ENCODE peak calls at places on chromosome 15, in nine cellular contexts. G is NCI-H1417, O is neural crest cell, M is BJ, E is AG09319, K is germinal center, A is posterior vena cava, T is NCI-H2081, V is SK-MEL-5. Z is an unnamed sample.

GRCh38 chr15:32659340-32659831 is 17.9 kb downstream of the SCG5 start:
- DNase-seq in G (peak), O (no peak), V (no peak), M (no peak), K (no peak), A (peak), T (peak), E (no peak), Z (peak)

GRCh38 chr15:44340410-44340809 is 51.9 kb downstream of the GOLM2 start:
- DNase-seq in T (no peak), M (peak), G (no peak), K (no peak), O (no peak), A (no peak), V (no peak), E (peak), Z (peak)

GRCh38 chr15:42584031-42584765 is 8.8 kb downstream of the STARD9 start:
- DNase-seq in K (no peak), G (no peak), M (no peak), T (no peak), E (no peak), V (peak), A (no peak), O (no peak), Z (no peak)

GRCh38 chr15:68644088-68644904 is 65.5 kb downstream of the CORO2B start:
- DNase-seq in O (no peak), A (peak), V (no peak), G (no peak), K (no peak), T (no peak), M (peak), E (peak), Z (peak)

GRCh38 chr15:28116521-28117488 is 17.7 kb upstream of the OCA2 start:
- DNase-seq in K (no peak), E (no peak), M (no peak), O (no peak), V (no peak), A (peak), G (no peak), T (no peak), Z (no peak)

GRCh38 chr15:101013769-101014223 is 94.6 kb downstream of the LRRK1 start:
- DNase-seq in K (no peak), A (peak), E (no peak), T (no peak), M (no peak), O (no peak), V (no peak), G (peak), Z (no peak)

GRCh38 chr15:56832125-56832524 is 86.3 kb upstream of the TCF12 start:
- DNase-seq in A (no peak), K (no peak), E (no peak), M (no peak), V (no peak), G (no peak), O (no peak), T (no peak), Z (no peak)

GRCh38 chr15:68637755-68638405 is 59.1 kb downstream of the CORO2B start:
- DNase-seq in A (peak), E (peak), O (no peak), G (peak), V (no peak), T (peak), K (no peak), M (no peak), Z (no peak)

GRCh38 chr15:101583284-101583683 is 68.9 kb downstream of the TM2D3 start:
- DNase-seq in K (no peak), A (no peak), M (no peak), V (no peak), T (no peak), E (no peak), O (no peak), G (no peak), Z (no peak)

GRCh38 chr15:67461735-67462134 is 59.2 kb upstream of the C15orf61 start:
- DNase-seq in K (no peak), T (no peak), V (no peak), O (no peak), A (no peak), G (no peak), M (no peak), E (no peak), Z (no peak)

GRCh38 chr15:89633585-89633984 is 21.7 kb downstream of the KIF7 start:
- DNase-seq in M (no peak), O (no peak), E (no peak), A (peak), K (no peak), G (no peak), T (no peak), V (no peak), Z (no peak)

GRCh38 chr15:52657338-52657737 is 21.9 kb downstream of the ATOSA start:
- DNase-seq in G (no peak), M (peak), E (no peak), A (no peak), K (no peak), T (no peak), V (no peak), O (no peak), Z (peak)

GRCh38 chr15:49145651-49146609 is 9.5 kb downstream of the COPS2 start:
- DNase-seq in G (peak), E (peak), A (no peak), K (peak), V (peak), T (peak), O (peak), M (no peak), Z (no peak)

GRCh38 chr15:64678126-64678819 is 97.1 kb downstream of the RBPMS2 start:
- DNase-seq in T (no peak), K (no peak), M (no peak), G (no peak), O (no peak), V (no peak), E (no peak), A (no peak), Z (no peak)

GRCh38 chr15:68186671-68187397 is 18.3 kb downstream of the CALML4 start:
- DNase-seq in A (no peak), E (no peak), K (no peak), G (no peak), T (peak), M (peak), O (no peak), V (no peak), Z (peak)

GRCh38 chr15:81068516-81068915 is 65.6 kb upstream of the CFAP161 start:
- DNase-seq in A (no peak), V (no peak), E (no peak), M (no peak), T (no peak), O (no peak), K (no peak), G (no peak), Z (no peak)

GRCh38 chr15:40330368-40330836 is 6.9 kb downstream of the INAFM2 start:
- DNase-seq in E (no peak), O (no peak), V (no peak), G (peak), K (no peak), T (no peak), M (no peak), A (peak), Z (no peak)

GRCh38 chr15:29888651-29889050 is 66.4 kb upstream of the TJP1 start:
- DNase-seq in E (no peak), T (no peak), A (no peak), G (no peak), K (no peak), V (no peak), M (no peak), O (no peak), Z (no peak)

GRCh38 chr15:73897441-73898261 is 24.3 kb downstream of the TBC1D21 start:
- DNase-seq in V (peak), K (peak), A (no peak), O (peak), T (peak), M (peak), G (no peak), E (peak), Z (peak)

GRCh38 chr15:81317642-81318017 is 6.3 kb downstream of the STARD5 start:
- DNase-seq in M (no peak), T (no peak), G (no peak), K (no peak), V (no peak), A (no peak), O (no peak), E (no peak), Z (no peak)

GRCh38 chr15:40342421-40343313 is 1.9 kb upstream of the CCDC9B start:
- DNase-seq in V (no peak), T (no peak), E (no peak), O (no peak), M (no peak), A (no peak), G (no peak), K (no peak), Z (no peak)

GRCh38 chr15:98121957-98122356 is 161.5 kb downstream of the ARRDC4 start:
- DNase-seq in G (no peak), E (no peak), V (no peak), T (no peak), O (no peak), M (no peak), A (no peak), K (no peak), Z (no peak)

GRCh38 chr15:44033894-44034293 is 161.2 kb downstream of the FRMD5 start:
- DNase-seq in G (no peak), T (no peak), A (no peak), V (peak), M (no peak), O (no peak), E (no peak), K (no peak), Z (no peak)

GRCh38 chr15:58190419-58190818 is 52.2 kb downstream of the AQP9 start:
- DNase-seq in A (no peak), V (no peak), M (no peak), G (no peak), E (no peak), O (no peak), T (no peak), K (no peak), Z (no peak)

GRCh38 chr15:36791849-36792618 is 212.6 kb downstream of the CDIN1 start:
- DNase-seq in V (no peak), K (no peak), M (no peak), A (no peak), E (no peak), O (no peak), G (no peak), T (no peak), Z (no peak)

GRCh38 chr15:77538793-77539487 is 93.8 kb downstream of the LINGO1 start:
- DNase-seq in T (peak), K (no peak), O (no peak), V (no peak), E (no peak), M (no peak), A (peak), G (peak), Z (no peak)

GRCh38 chr15:67832965-67833503 is 6.8 kb downstream of the RNU6-1 start:
- DNase-seq in O (no peak), T (no peak), A (peak), M (no peak), G (no peak), K (no peak), E (no peak), V (no peak), Z (no peak)

GRCh38 chr15:67828969-67829646 is 3.8 kb downstream of the SKOR1 start:
- DNase-seq in A (peak), O (no peak), G (no peak), E (no peak), V (no peak), T (no peak), M (no peak), K (no peak), Z (no peak)

GRCh38 chr15:40282870-40283614 is at the start of gene ANKRD63:
- DNase-seq in V (no peak), A (no peak), G (no peak), K (peak), T (no peak), E (no peak), M (no peak), O (no peak), Z (no peak)

Z was measured in AG09309.